ENCODE peak calls at places on chromosome 1, in nine cellular contexts. N is PC-3; T is aorta; D is CD8-positive, alpha-beta T cell; A is A549; O is fibroblast of the aortic adventitia; J is fibroblast of villous mesenchyme; S is epithelial cell of esophagus; U is cardiac fibroblast. K is an unnamed sample.

GRCh38 chr1:2044510-2045319 is 5.5 kb upstream of the PRKCZ start:
- DNase-seq in J (peak; percentile 38), T (peak; percentile 71), S (peak; percentile 55), N (peak; percentile 85), D (peak; percentile 89), O (peak; percentile 17), U (peak; percentile 56), A (peak; percentile 53), K (no peak)

GRCh38 chr1:92168657-92169056 is 49.1 kb upstream of the C1orf146 start:
- DNase-seq in O (no peak), A (no peak), N (no peak), D (no peak), J (peak; percentile 4), T (no peak), U (no peak), S (no peak), K (no peak)

GRCh38 chr1:85708826-85709222 is 591 bp upstream of the ZNHIT6 start:
- DNase-seq in A (peak; percentile 36), N (no peak), D (no peak), U (no peak), J (no peak), S (no peak), O (no peak), T (no peak), K (peak; percentile 33)

GRCh38 chr1:39394059-39394458 is 97.4 kb upstream of the BMP8A start:
- DNase-seq in A (no peak), U (no peak), T (no peak), O (no peak), D (no peak), N (no peak), S (no peak), J (no peak), K (no peak)

GRCh38 chr1:42258218-42258617 is 76.8 kb downstream of the FOXJ3 start:
- DNase-seq in N (no peak), J (no peak), S (no peak), T (no peak), D (no peak), A (no peak), O (no peak), U (no peak), K (no peak)

GRCh38 chr1:29679316-29679715 is 443.0 kb downstream of the PTPRU start:
- DNase-seq in T (no peak), U (no peak), N (no peak), A (no peak), O (no peak), J (no peak), S (no peak), D (peak; percentile 27), K (no peak)

GRCh38 chr1:9182784-9183257 is 51.8 kb upstream of the H6PD start:
- DNase-seq in D (no peak), A (no peak), T (no peak), N (no peak), J (no peak), S (no peak), U (no peak), O (no peak), K (no peak)

GRCh38 chr1:245108909-245109308 is 45.9 kb upstream of the KIF26B start:
- DNase-seq in J (no peak), N (peak; percentile 41), O (no peak), T (no peak), S (peak; percentile 36), D (no peak), A (no peak), U (no peak), K (no peak)

GRCh38 chr1:39293375-39294070 is 89.0 kb downstream of the MACF1 start:
- DNase-seq in J (peak; percentile 24), U (peak; percentile 38), N (no peak), S (peak; percentile 27), D (no peak), O (no peak), A (no peak), T (no peak), K (no peak)

DNA sequence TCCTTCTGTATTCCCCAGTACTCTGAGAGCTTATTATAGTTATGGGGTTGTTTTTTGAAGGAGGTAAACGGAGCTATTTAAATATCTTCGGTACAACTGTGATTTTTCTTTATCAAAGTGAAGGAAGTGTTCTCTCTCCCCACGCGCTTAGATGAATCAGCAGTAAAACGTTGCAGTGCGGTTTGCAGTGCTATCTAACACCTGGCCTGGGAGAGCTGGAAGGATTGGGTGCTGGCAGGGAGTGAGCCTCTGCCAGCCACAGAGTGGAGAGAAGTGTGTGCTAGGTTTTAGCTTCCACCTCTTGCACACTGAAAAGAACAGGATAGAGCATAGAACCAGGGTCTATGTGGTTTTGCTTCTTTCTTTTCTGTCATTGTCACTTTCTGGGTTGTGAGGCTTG is 165.9 kb downstream of the SDCCAG8 start:
- DNase-seq in N (peak; percentile 93), J (peak; percentile 82), D (peak; percentile 50), A (peak; percentile 18), T (no peak), S (peak; percentile 77), U (peak; percentile 74), O (peak; percentile 50), K (no peak)
- H3K4me3 ChIP-seq in N (peak overlapping the region; percentile 60), J (peak overlapping the region; percentile 21), D (no peak overlapping the region), A (peak overlapping the region; percentile 19), T (no peak overlapping the region), S (no peak overlapping the region), U (no peak overlapping the region), O (no peak overlapping the region), K (peak overlapping the region; percentile 30)

GRCh38 chr1:153880962-153881361 is 41.8 kb downstream of the GATAD2B start:
- DNase-seq in T (peak; percentile 89), U (peak; percentile 95), O (peak; percentile 94), J (peak; percentile 90), N (peak; percentile 69), A (no peak), S (peak; percentile 91), D (peak; percentile 54), K (no peak)
- H3K4me3 ChIP-seq in T (no peak overlapping the region), U (peak overlapping the region; percentile 24), O (peak overlapping the region; percentile 49), J (peak overlapping the region; percentile 46), N (no peak overlapping the region), A (no peak overlapping the region), S (no peak overlapping the region), D (no peak overlapping the region), K (no peak overlapping the region)

DNA sequence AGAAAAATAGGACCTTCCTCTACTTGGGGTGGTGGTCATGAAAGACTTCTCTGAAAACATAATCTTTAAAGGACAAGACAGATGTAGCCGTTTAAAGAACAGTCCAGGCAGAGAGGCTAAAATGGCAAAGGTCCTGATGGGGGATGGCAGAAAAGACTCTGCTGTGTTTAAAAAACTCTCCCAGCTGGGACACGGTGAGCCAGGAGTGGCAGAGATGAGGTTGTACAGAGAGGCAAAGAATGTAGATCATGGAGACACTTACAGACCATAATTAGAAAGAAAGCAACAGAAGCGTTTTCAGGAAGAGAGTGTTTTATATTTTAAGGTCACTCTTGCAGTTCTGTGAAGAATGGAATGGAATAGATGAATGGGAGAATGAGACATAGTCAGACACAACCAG is 47.9 kb downstream of the USP24 start:
- DNase-seq in D (no peak), N (no peak), T (no peak), A (no peak), J (no peak), O (no peak), U (no peak), S (no peak), K (no peak)
- H3K4me3 ChIP-seq in D (no peak overlapping the region), N (no peak overlapping the region), T (no peak overlapping the region), A (no peak overlapping the region), J (no peak overlapping the region), O (no peak overlapping the region), U (no peak overlapping the region), S (no peak overlapping the region), K (no peak overlapping the region)

DNA sequence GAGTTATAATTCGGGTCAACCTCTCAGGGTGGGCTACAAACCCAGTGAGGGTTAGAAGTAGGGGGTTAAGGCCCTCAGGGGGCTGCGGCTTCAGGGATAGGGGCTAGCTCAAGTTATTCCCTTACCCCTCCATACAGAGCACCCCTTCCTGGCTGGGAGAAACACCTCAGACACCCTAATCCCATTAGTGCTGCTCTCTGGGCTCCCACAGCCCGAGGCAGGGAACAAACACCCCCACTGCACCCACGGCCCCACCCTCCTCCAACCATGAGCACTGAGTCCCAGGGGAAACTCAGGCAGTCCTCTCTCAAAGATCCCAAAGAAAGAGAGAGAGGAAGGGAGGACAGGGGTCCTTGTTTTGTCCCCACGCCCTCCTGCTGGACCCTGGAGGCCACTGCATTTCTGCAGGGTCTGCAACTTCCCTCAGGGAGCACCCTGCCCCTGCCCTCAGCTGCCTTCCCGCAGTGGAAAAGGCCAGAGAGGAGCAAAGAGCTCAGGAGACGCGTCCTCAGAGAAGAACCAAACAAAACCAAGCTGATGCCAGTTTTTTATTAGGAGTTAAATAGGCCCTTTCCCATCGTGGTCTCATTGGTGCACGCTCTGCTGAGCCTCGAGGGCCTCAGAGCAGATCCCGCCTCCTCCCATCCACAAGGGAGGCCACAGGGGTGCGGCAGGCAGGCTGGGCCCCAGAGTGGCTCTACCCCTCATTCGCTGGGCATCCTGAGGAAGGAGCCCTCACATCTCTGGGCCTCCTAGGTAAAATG is 1.4 kb upstream of the S100A4 start:
- DNase-seq in J (peak; percentile 32), A (no peak), U (no peak), O (no peak), D (no peak), N (no peak), S (peak; percentile 17), T (peak; percentile 41), K (no peak)
- H3K4me3 ChIP-seq in J (no peak overlapping the region), A (no peak overlapping the region), U (no peak overlapping the region), O (peak overlapping the region; percentile 18), D (no peak overlapping the region), N (no peak overlapping the region), S (no peak overlapping the region), T (no peak overlapping the region), K (no peak overlapping the region)

DNA sequence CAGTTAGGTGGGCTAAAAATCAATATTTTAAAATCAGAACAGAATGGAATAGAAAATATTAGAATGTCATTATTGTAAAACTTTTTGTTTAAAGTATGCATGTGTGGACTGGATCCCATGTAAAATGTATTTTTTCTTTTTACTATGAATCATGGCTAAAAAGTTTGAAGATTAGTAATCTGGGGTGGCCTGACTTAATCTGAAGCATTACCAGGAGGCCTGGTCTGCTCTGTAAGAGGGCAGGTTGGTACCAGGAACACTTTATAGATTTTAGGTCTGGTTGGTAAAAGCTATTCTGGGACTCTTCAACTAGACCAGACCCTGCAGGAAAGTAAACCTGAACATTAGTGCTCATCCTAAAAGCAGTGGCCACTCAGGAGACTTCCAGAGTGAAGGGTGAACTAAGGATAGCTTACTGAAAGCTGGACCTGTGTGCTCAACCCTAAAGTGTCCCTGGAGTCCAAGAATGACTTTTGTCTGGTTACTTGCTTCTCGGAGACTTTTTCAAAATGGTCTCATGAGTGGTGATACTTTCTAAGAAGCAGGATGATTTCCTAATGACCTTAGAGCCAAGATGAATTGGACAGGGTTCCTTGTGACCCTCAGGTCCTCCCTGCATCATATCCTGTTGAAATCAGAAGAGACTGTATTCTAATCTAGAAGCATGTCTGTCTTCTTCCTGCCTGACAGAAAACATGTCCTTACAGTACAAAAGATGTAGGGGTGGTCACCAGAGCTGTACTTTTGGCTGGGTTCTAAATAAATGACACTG is 16.6 kb downstream of the RGL1 start:
- DNase-seq in N (no peak), O (peak; percentile 25), D (no peak), S (no peak), U (no peak), T (no peak), J (peak; percentile 61), A (no peak), K (no peak)
- H3K4me3 ChIP-seq in N (no peak overlapping the region), O (no peak overlapping the region), D (no peak overlapping the region), S (no peak overlapping the region), U (no peak overlapping the region), T (no peak overlapping the region), J (no peak overlapping the region), A (no peak overlapping the region), K (no peak overlapping the region)

K was measured in Caco-2.